ENCODE peak calls at places on chromosomes 2 and 18, in six cellular contexts. C is AML-193; E is stimulated activated CD4-positive, alpha-beta T cell treated with anti-CD3 and anti-CD28 coated beads, Interleukin-1b, Interleukin-23, amount 100 ng/mL, for 24 hours; G is naive B cell; Q is COR-L47; T is RWPE1. N is an unnamed sample.

GRCh38 chr2:69231760-69232277 is 155.2 kb downstream of the GFPT1 start:
- DNase-seq in C (no peak), E (no peak), G (no peak), Q (no peak), T (no peak), N (no peak)

GRCh38 chr2:44906972-44907371 is 34.5 kb upstream of the SIX3 start:
- DNase-seq in C (no peak), E (no peak), G (no peak), Q (no peak), T (no peak), N (no peak)

GRCh38 chr18:58761970-58762780 is 90.9 kb downstream of the MALT1 start:
- DNase-seq in C (no peak), E (no peak), G (no peak), Q (no peak), T (no peak), N (no peak)

GRCh38 chr18:9653390-9653789 is 39.0 kb upstream of the PPP4R1 start:
- DNase-seq in C (no peak), E (no peak), G (no peak), Q (peak; percentile 18), T (no peak), N (no peak)

GRCh38 chr2:32864337-32864736 is 82.4 kb upstream of the LTBP1 start:
- DNase-seq in C (no peak), E (no peak), G (no peak), Q (no peak), T (no peak), N (no peak)

GRCh38 chr2:5845798-5846197 is 153.6 kb downstream of the SOX11 start:
- DNase-seq in C (no peak), E (no peak), G (no peak), Q (no peak), T (no peak), N (no peak)

GRCh38 chr2:8524388-8524787 is 157.5 kb upstream of the ID2 start:
- DNase-seq in C (no peak), E (no peak), G (no peak), Q (no peak), T (no peak), N (no peak)

GRCh38 chr2:43106767-43107527 is 119.5 kb downstream of the ZFP36L2 start:
- DNase-seq in C (peak; percentile 58), E (no peak), G (peak; percentile 83), Q (no peak), T (no peak), N (no peak)

GRCh38 chr2:162327134-162327769 is 8.8 kb upstream of the IFIH1 start:
- DNase-seq in C (peak; percentile 27), E (no peak), G (no peak), Q (no peak), T (no peak), N (no peak)

GRCh38 chr18:37397814-37398213 is 167.8 kb downstream of the CELF4 start:
- DNase-seq in C (no peak), E (no peak), G (no peak), Q (no peak), T (no peak), N (no peak)

GRCh38 chr2:8644605-8645175 is 37.2 kb upstream of the ID2 start:
- DNase-seq in C (peak; percentile 88), E (no peak), G (no peak), Q (no peak), T (no peak), N (no peak)

GRCh38 chr2:42254186-42254911 is 85.2 kb downstream of the EML4 start:
- DNase-seq in C (no peak), E (no peak), G (no peak), Q (no peak), T (no peak), N (no peak)

GRCh38 chr2:25158096-25158852 is 10.1 kb downstream of the POMC start:
- DNase-seq in C (no peak), E (no peak), G (no peak), Q (no peak), T (no peak), N (no peak)

N was measured in GDM1.